ENCODE peak calls at places on chromosomes 12 and 14, in eight cellular contexts. E is H1, P is breast epithelium, H is endothelial cell of umbilical vein, U is GM23248, T is pancreas, M is hepatocyte, C is K562. Q is an unnamed sample.

GRCh38 chr12:8780389-8780788 is 42.0 kb upstream of the A2ML1 start:
- DNase-seq in U (peak), P (no peak), T (no peak), M (peak), C (peak), E (no peak), H (peak), Q (no peak)

GRCh38 chr12:105814283-105814682 is 324.5 kb downstream of the NUAK1 start:
- DNase-seq in E (no peak), P (no peak), C (no peak), M (no peak), H (no peak), U (no peak), T (no peak), Q (no peak)

GRCh38 chr12:83893101-83893500 is 1019.5 kb downstream of the SLC6A15 start:
- DNase-seq in P (no peak), T (no peak), U (no peak), M (no peak), C (no peak), E (no peak), H (no peak), Q (no peak)

GRCh38 chr12:9649532-9649940 is 20.0 kb upstream of the CLEC2D start:
- DNase-seq in T (no peak), U (no peak), C (no peak), M (peak), H (no peak), P (no peak), E (no peak), Q (no peak)

GRCh38 chr12:68790081-68790951 is 17.7 kb upstream of the MDM2 start:
- DNase-seq in E (no peak), T (no peak), H (no peak), M (no peak), C (no peak), P (no peak), U (no peak), Q (no peak)

GRCh38 chr14:97329701-97330100 is 532.5 kb downstream of the VRK1 start:
- DNase-seq in C (no peak), E (no peak), H (no peak), U (no peak), T (no peak), M (no peak), P (no peak), Q (no peak)

GRCh38 chr14:35821546-35822411 is 4.4 kb upstream of the BRMS1L start:
- DNase-seq in C (peak), H (peak), P (no peak), E (no peak), M (no peak), U (peak), T (no peak), Q (no peak)

GRCh38 chr12:12519599-12519998 is 43.1 kb downstream of the DUSP16 start:
- DNase-seq in U (no peak), T (no peak), M (no peak), H (no peak), E (no peak), P (no peak), C (no peak), Q (no peak)

GRCh38 chr12:112107306-112107705 is 1.3 kb downstream of the NAA25 start:
- DNase-seq in P (peak), H (no peak), C (no peak), T (no peak), M (no peak), E (no peak), U (peak), Q (no peak)

GRCh38 chr14:92362781-92363235 is 39.8 kb downstream of the SLC24A4 start:
- DNase-seq in E (no peak), U (peak), T (no peak), H (no peak), P (no peak), C (no peak), M (no peak), Q (no peak)

GRCh38 chr12:18221726-18222125 is 39.6 kb upstream of the PIK3C2G start:
- DNase-seq in M (no peak), H (no peak), P (no peak), U (no peak), E (no peak), C (no peak), T (no peak), Q (no peak)

GRCh38 chr14:77142289-77142814 is 761 bp upstream of the ZDHHC22 start:
- DNase-seq in C (no peak), M (no peak), U (no peak), T (no peak), E (no peak), H (no peak), P (no peak), Q (no peak)

GRCh38 chr14:103385994-103386491 is 828 bp downstream of the MARK3 start:
- DNase-seq in P (no peak), T (peak), E (no peak), M (peak), C (no peak), H (peak), U (peak), Q (no peak)

GRCh38 chr14:21039059-21039422 is 3.1 kb upstream of the RNASE7 start:
- DNase-seq in M (peak), P (peak), E (no peak), C (no peak), U (peak), H (peak), T (peak), Q (peak)

GRCh38 chr14:22546722-22547071 is 42.3 kb downstream of the DAD1 start:
- DNase-seq in M (no peak), U (no peak), H (no peak), E (no peak), T (no peak), C (no peak), P (no peak), Q (no peak)
- H3K27ac ChIP-seq in M (peak), U (peak), H (peak), E (no peak), T (no peak), C (no peak), P (peak), Q (peak)

DNA sequence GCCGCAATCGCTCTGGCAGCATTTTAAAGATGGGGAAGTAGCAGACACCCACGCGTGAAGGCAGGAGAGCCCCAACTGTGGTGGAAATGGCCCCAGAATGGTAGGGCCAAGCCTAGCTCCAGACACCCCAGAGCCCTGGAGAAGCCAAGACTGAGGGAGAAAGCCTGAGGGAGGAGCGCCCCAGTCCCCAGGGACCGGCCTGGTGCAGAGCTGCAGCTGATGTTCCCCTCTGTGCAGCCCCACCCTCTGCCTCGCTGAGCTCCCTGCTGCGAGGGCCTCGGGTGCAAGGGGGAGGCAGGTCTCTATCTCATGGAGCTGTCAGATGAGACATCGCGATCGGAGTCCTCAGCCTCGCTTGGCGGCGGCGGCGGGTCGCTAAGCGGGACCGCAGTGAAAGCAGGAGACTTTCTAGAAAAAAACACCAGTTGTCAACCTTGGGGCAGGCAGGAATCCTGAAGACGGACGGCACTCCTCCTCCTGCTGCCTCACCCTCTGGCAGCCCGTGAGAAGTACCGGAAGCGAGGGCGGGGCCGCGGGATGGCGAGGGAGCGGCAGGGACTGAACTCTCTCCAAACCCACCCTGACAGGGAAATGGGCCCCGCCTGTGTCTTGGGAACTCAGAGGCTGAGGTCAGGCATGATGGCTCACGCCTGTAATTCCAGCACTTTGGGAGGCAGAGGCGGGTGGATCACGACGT is 6.0 kb downstream of the GAPDH start:
- DNase-seq in M (peak), T (no peak), H (peak), E (no peak), C (peak), P (peak), U (peak), Q (peak)
- H3K4me3 ChIP-seq in M (no peak), T (no peak), H (no peak), E (no peak), C (peak), P (peak), U (peak), Q (peak)

DNA sequence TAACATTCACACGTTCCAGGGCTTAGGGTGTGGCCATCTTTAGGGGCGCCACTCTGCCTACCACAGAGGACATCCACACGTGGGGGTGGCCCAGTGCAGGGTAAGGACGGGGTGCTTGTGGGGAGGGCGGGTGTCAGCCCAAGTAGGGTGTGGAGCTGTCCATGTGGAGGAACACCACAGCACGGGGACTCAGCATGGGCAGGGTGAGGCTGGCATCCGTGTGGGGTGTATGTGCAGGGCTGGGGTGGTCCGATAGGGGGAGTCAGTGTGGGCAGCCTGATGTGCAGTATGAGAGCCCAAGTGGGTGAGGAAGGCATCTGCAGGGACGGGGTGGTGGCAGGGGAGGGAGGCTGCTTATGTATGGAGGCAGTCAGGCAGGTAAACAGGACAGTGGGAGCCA is 17.7 kb downstream of the PSMC1 start:
- DNase-seq in U (peak), T (peak), P (no peak), M (no peak), E (peak), C (no peak), H (no peak), Q (no peak)
- H3K27ac ChIP-seq in U (peak), T (no peak), P (no peak), M (no peak), E (no peak), C (no peak), H (peak), Q (peak)

GRCh38 chr12:85348779-85349178 is 68.8 kb downstream of the ALX1 start:
- DNase-seq in C (no peak), H (no peak), M (no peak), U (no peak), E (no peak), P (no peak), T (no peak), Q (no peak)
- H3K4me3 ChIP-seq in C (no peak), H (no peak), M (no peak), U (no peak), E (no peak), P (no peak), T (no peak), Q (no peak)